ENCODE peak calls at places on chromosomes 6 and 20, in nine cellular contexts. One of them, this sample, is unnamed.

GRCh38 chr20:42577193-42577592 is 612.5 kb downstream of the PTPRT start:
- DNase-seq in astrocyte of the spinal cord: no peak
- DNase-seq in esophagus squamous epithelium: no peak
- DNase-seq in choroid plexus epithelial cell: no peak
- DNase-seq in A549: no peak
- DNase-seq in H9: peak; percentile 30
- DNase-seq in CD8-positive, alpha-beta T cell: no peak
- DNase-seq in progenitor cell of endocrine pancreas: no peak
- DNase-seq in GM23338: no peak
- DNase-seq in this sample: no peak

GRCh38 chr6:119110601-119111548 is 32.4 kb upstream of the FAM184A start:
- DNase-seq in astrocyte of the spinal cord: peak; percentile 70
- DNase-seq in esophagus squamous epithelium: no peak
- DNase-seq in choroid plexus epithelial cell: peak; percentile 78
- DNase-seq in A549: peak; percentile 37
- DNase-seq in H9: no peak
- DNase-seq in CD8-positive, alpha-beta T cell: peak; percentile 48
- DNase-seq in progenitor cell of endocrine pancreas: peak; percentile 25
- DNase-seq in GM23338: peak; percentile 75
- DNase-seq in this sample: peak; percentile 57

GRCh38 chr6:82068721-82069120 is 178.8 kb downstream of the IBTK start:
- DNase-seq in astrocyte of the spinal cord: no peak
- DNase-seq in esophagus squamous epithelium: no peak
- DNase-seq in choroid plexus epithelial cell: no peak
- DNase-seq in A549: no peak
- DNase-seq in H9: no peak
- DNase-seq in CD8-positive, alpha-beta T cell: no peak
- DNase-seq in progenitor cell of endocrine pancreas: no peak
- DNase-seq in GM23338: no peak
- DNase-seq in this sample: no peak

GRCh38 chr20:60037120-60037499 is 78.9 kb downstream of the CDH26 start:
- DNase-seq in astrocyte of the spinal cord: peak; percentile 39
- DNase-seq in esophagus squamous epithelium: no peak
- DNase-seq in choroid plexus epithelial cell: peak; percentile 12
- DNase-seq in A549: peak; percentile 32
- DNase-seq in H9: peak; percentile 58
- DNase-seq in CD8-positive, alpha-beta T cell: no peak
- DNase-seq in progenitor cell of endocrine pancreas: no peak
- DNase-seq in GM23338: peak; percentile 48
- DNase-seq in this sample: peak; percentile 44

GRCh38 chr6:68527691-68528090 is 107.4 kb upstream of the ADGRB3 start:
- DNase-seq in astrocyte of the spinal cord: no peak
- DNase-seq in esophagus squamous epithelium: no peak
- DNase-seq in choroid plexus epithelial cell: no peak
- DNase-seq in A549: no peak
- DNase-seq in H9: no peak
- DNase-seq in CD8-positive, alpha-beta T cell: no peak
- DNase-seq in progenitor cell of endocrine pancreas: no peak
- DNase-seq in GM23338: no peak
- DNase-seq in this sample: no peak

GRCh38 chr6:149862901-149863595 is 1.1 kb downstream of the LRP11 start:
- DNase-seq in astrocyte of the spinal cord: peak; percentile 76
- DNase-seq in esophagus squamous epithelium: no peak
- DNase-seq in choroid plexus epithelial cell: peak; percentile 71
- DNase-seq in A549: peak; percentile 69
- DNase-seq in H9: peak; percentile 51
- DNase-seq in CD8-positive, alpha-beta T cell: peak; percentile 6
- DNase-seq in progenitor cell of endocrine pancreas: peak; percentile 40
- DNase-seq in GM23338: peak; percentile 71
- DNase-seq in this sample: peak; percentile 62

GRCh38 chr6:137823826-137824501 is 43.1 kb upstream of the TNFAIP3 start:
- DNase-seq in astrocyte of the spinal cord: peak; percentile 72
- DNase-seq in esophagus squamous epithelium: no peak
- DNase-seq in choroid plexus epithelial cell: peak; percentile 71
- DNase-seq in A549: peak; percentile 30
- DNase-seq in H9: no peak
- DNase-seq in CD8-positive, alpha-beta T cell: peak; percentile 85
- DNase-seq in progenitor cell of endocrine pancreas: no peak
- DNase-seq in GM23338: peak; percentile 18
- DNase-seq in this sample: no peak

GRCh38 chr6:42914546-42914945 is 1.3 kb upstream of the PTCRA start:
- DNase-seq in astrocyte of the spinal cord: no peak
- DNase-seq in esophagus squamous epithelium: no peak
- DNase-seq in choroid plexus epithelial cell: no peak
- DNase-seq in A549: no peak
- DNase-seq in H9: no peak
- DNase-seq in CD8-positive, alpha-beta T cell: no peak
- DNase-seq in progenitor cell of endocrine pancreas: no peak
- DNase-seq in GM23338: no peak
- DNase-seq in this sample: no peak

GRCh38 chr6:90175627-90176538 is 120.8 kb downstream of the BACH2 start:
- DNase-seq in astrocyte of the spinal cord: no peak
- DNase-seq in esophagus squamous epithelium: no peak
- DNase-seq in choroid plexus epithelial cell: no peak
- DNase-seq in A549: no peak
- DNase-seq in H9: no peak
- DNase-seq in CD8-positive, alpha-beta T cell: peak; percentile 49
- DNase-seq in progenitor cell of endocrine pancreas: no peak
- DNase-seq in GM23338: no peak
- DNase-seq in this sample: no peak

GRCh38 chr6:118867181-118867580 is 26.8 kb upstream of the ASF1A start:
- DNase-seq in astrocyte of the spinal cord: no peak
- DNase-seq in esophagus squamous epithelium: no peak
- DNase-seq in choroid plexus epithelial cell: no peak
- DNase-seq in A549: no peak
- DNase-seq in H9: no peak
- DNase-seq in CD8-positive, alpha-beta T cell: no peak
- DNase-seq in progenitor cell of endocrine pancreas: no peak
- DNase-seq in GM23338: no peak
- DNase-seq in this sample: no peak

GRCh38 chr6:134308800-134309199 is 9.1 kb downstream of the SGK1 start:
- DNase-seq in astrocyte of the spinal cord: no peak
- DNase-seq in esophagus squamous epithelium: no peak
- DNase-seq in choroid plexus epithelial cell: no peak
- DNase-seq in A549: no peak
- DNase-seq in H9: no peak
- DNase-seq in CD8-positive, alpha-beta T cell: no peak
- DNase-seq in progenitor cell of endocrine pancreas: no peak
- DNase-seq in GM23338: no peak
- DNase-seq in this sample: no peak

GRCh38 chr20:41956316-41957050 is 338.3 kb upstream of the CHD6 start:
- DNase-seq in astrocyte of the spinal cord: no peak
- DNase-seq in esophagus squamous epithelium: no peak
- DNase-seq in choroid plexus epithelial cell: no peak
- DNase-seq in A549: peak; percentile 21
- DNase-seq in H9: peak; percentile 39
- DNase-seq in CD8-positive, alpha-beta T cell: no peak
- DNase-seq in progenitor cell of endocrine pancreas: no peak
- DNase-seq in GM23338: peak; percentile 2
- DNase-seq in this sample: peak; percentile 18

GRCh38 chr20:17771206-17772004 is 71.6 kb downstream of the BANF2 start:
- DNase-seq in astrocyte of the spinal cord: no peak
- DNase-seq in esophagus squamous epithelium: no peak
- DNase-seq in choroid plexus epithelial cell: peak; percentile 59
- DNase-seq in A549: no peak
- DNase-seq in H9: no peak
- DNase-seq in CD8-positive, alpha-beta T cell: no peak
- DNase-seq in progenitor cell of endocrine pancreas: no peak
- DNase-seq in GM23338: no peak
- DNase-seq in this sample: no peak

GRCh38 chr6:162706236-162706635 is 21.3 kb downstream of the PRKN start:
- DNase-seq in astrocyte of the spinal cord: no peak
- DNase-seq in esophagus squamous epithelium: no peak
- DNase-seq in choroid plexus epithelial cell: peak; percentile 6
- DNase-seq in A549: no peak
- DNase-seq in H9: no peak
- DNase-seq in CD8-positive, alpha-beta T cell: no peak
- DNase-seq in progenitor cell of endocrine pancreas: no peak
- DNase-seq in GM23338: no peak
- DNase-seq in this sample: no peak

GRCh38 chr20:50695144-50695872 is 4.0 kb upstream of the RIPOR3 start:
- DNase-seq in astrocyte of the spinal cord: no peak
- DNase-seq in esophagus squamous epithelium: no peak
- DNase-seq in choroid plexus epithelial cell: no peak
- DNase-seq in A549: no peak
- DNase-seq in H9: no peak
- DNase-seq in CD8-positive, alpha-beta T cell: no peak
- DNase-seq in progenitor cell of endocrine pancreas: no peak
- DNase-seq in GM23338: no peak
- DNase-seq in this sample: no peak

GRCh38 chr6:31940256-31940664 is 5.6 kb upstream of the CFB start:
- DNase-seq in astrocyte of the spinal cord: peak; percentile 13
- DNase-seq in esophagus squamous epithelium: no peak
- DNase-seq in choroid plexus epithelial cell: peak; percentile 52
- DNase-seq in A549: no peak
- DNase-seq in H9: no peak
- DNase-seq in CD8-positive, alpha-beta T cell: no peak
- DNase-seq in progenitor cell of endocrine pancreas: no peak
- DNase-seq in GM23338: peak; percentile 29
- DNase-seq in this sample: peak; percentile 82

GRCh38 chr20:19460386-19460785 is 247.9 kb downstream of the SLC24A3 start:
- DNase-seq in astrocyte of the spinal cord: peak; percentile 78
- DNase-seq in esophagus squamous epithelium: no peak
- DNase-seq in choroid plexus epithelial cell: peak; percentile 42
- DNase-seq in A549: no peak
- DNase-seq in H9: no peak
- DNase-seq in CD8-positive, alpha-beta T cell: no peak
- DNase-seq in progenitor cell of endocrine pancreas: no peak
- DNase-seq in GM23338: no peak
- DNase-seq in this sample: no peak

GRCh38 chr6:18496462-18496861 is 109.3 kb downstream of the RNF144B start:
- DNase-seq in astrocyte of the spinal cord: peak; percentile 61
- DNase-seq in esophagus squamous epithelium: no peak
- DNase-seq in choroid plexus epithelial cell: peak; percentile 9
- DNase-seq in A549: no peak
- DNase-seq in H9: no peak
- DNase-seq in CD8-positive, alpha-beta T cell: no peak
- DNase-seq in progenitor cell of endocrine pancreas: no peak
- DNase-seq in GM23338: no peak
- DNase-seq in this sample: no peak

GRCh38 chr6:15368873-15369272 is 123.0 kb downstream of the JARID2 start:
- DNase-seq in astrocyte of the spinal cord: no peak
- DNase-seq in esophagus squamous epithelium: no peak
- DNase-seq in choroid plexus epithelial cell: no peak
- DNase-seq in A549: no peak
- DNase-seq in H9: no peak
- DNase-seq in CD8-positive, alpha-beta T cell: no peak
- DNase-seq in progenitor cell of endocrine pancreas: no peak
- DNase-seq in GM23338: no peak
- DNase-seq in this sample: no peak

GRCh38 chr6:106512048-106512957 is 117.0 kb downstream of the RTN4IP1 start:
- DNase-seq in astrocyte of the spinal cord: peak; percentile 61
- DNase-seq in esophagus squamous epithelium: no peak
- DNase-seq in choroid plexus epithelial cell: no peak
- DNase-seq in A549: peak; percentile 13
- DNase-seq in H9: peak; percentile 55
- DNase-seq in CD8-positive, alpha-beta T cell: peak; percentile 77
- DNase-seq in progenitor cell of endocrine pancreas: peak; percentile 27
- DNase-seq in GM23338: peak; percentile 80
- DNase-seq in this sample: peak; percentile 83
- TF ChIP-seq CTCF in astrocyte of the spinal cord: peak; percentile 31
- TF ChIP-seq CTCF in esophagus squamous epithelium: peak; percentile 9
- TF ChIP-seq CTCF in choroid plexus epithelial cell: peak; percentile 44
- TF ChIP-seq CTCF in A549: peak; percentile 7
- TF ChIP-seq CTCF in H9: peak; percentile 34
- TF ChIP-seq CTCF in CD8-positive, alpha-beta T cell: peak; percentile 59
- TF ChIP-seq CTCF in progenitor cell of endocrine pancreas: peak; percentile 30
- TF ChIP-seq CTCF in GM23338: no peak
- TF ChIP-seq CTCF in this sample: no peak

GRCh38 chr6:144548525-144548924 is 263.4 kb downstream of the UTRN start:
- DNase-seq in astrocyte of the spinal cord: no peak
- DNase-seq in esophagus squamous epithelium: no peak
- DNase-seq in choroid plexus epithelial cell: no peak
- DNase-seq in A549: no peak
- DNase-seq in H9: no peak
- DNase-seq in CD8-positive, alpha-beta T cell: no peak
- DNase-seq in progenitor cell of endocrine pancreas: no peak
- DNase-seq in GM23338: no peak
- DNase-seq in this sample: no peak
- TF ChIP-seq CTCF in astrocyte of the spinal cord: no peak
- TF ChIP-seq CTCF in esophagus squamous epithelium: no peak
- TF ChIP-seq CTCF in choroid plexus epithelial cell: no peak
- TF ChIP-seq CTCF in A549: no peak
- TF ChIP-seq CTCF in H9: no peak
- TF ChIP-seq CTCF in CD8-positive, alpha-beta T cell: no peak
- TF ChIP-seq CTCF in progenitor cell of endocrine pancreas: no peak
- TF ChIP-seq CTCF in GM23338: peak; percentile 16
- TF ChIP-seq CTCF in this sample: no peak

GRCh38 chr20:48714764-48715163 is 113.0 kb downstream of the PREX1 start:
- DNase-seq in astrocyte of the spinal cord: no peak
- DNase-seq in esophagus squamous epithelium: no peak
- DNase-seq in choroid plexus epithelial cell: no peak
- DNase-seq in A549: no peak
- DNase-seq in H9: no peak
- DNase-seq in CD8-positive, alpha-beta T cell: no peak
- DNase-seq in progenitor cell of endocrine pancreas: no peak
- DNase-seq in GM23338: no peak
- DNase-seq in this sample: no peak
- TF ChIP-seq CTCF in astrocyte of the spinal cord: no peak
- TF ChIP-seq CTCF in esophagus squamous epithelium: no peak
- TF ChIP-seq CTCF in choroid plexus epithelial cell: no peak
- TF ChIP-seq CTCF in A549: no peak
- TF ChIP-seq CTCF in H9: no peak
- TF ChIP-seq CTCF in CD8-positive, alpha-beta T cell: no peak
- TF ChIP-seq CTCF in progenitor cell of endocrine pancreas: no peak
- TF ChIP-seq CTCF in GM23338: no peak
- TF ChIP-seq CTCF in this sample: no peak

GRCh38 chr6:8888468-8888867 is 453.1 kb upstream of the SLC35B3 start:
- DNase-seq in astrocyte of the spinal cord: no peak
- DNase-seq in esophagus squamous epithelium: no peak
- DNase-seq in choroid plexus epithelial cell: peak; percentile 26
- DNase-seq in A549: peak; percentile 19
- DNase-seq in H9: no peak
- DNase-seq in CD8-positive, alpha-beta T cell: no peak
- DNase-seq in progenitor cell of endocrine pancreas: no peak
- DNase-seq in GM23338: peak; percentile 64
- DNase-seq in this sample: no peak
- TF ChIP-seq CTCF in astrocyte of the spinal cord: peak; percentile 24
- TF ChIP-seq CTCF in esophagus squamous epithelium: peak; percentile 55
- TF ChIP-seq CTCF in choroid plexus epithelial cell: peak; percentile 42
- TF ChIP-seq CTCF in A549: no peak
- TF ChIP-seq CTCF in H9: peak; percentile 70
- TF ChIP-seq CTCF in CD8-positive, alpha-beta T cell: no peak
- TF ChIP-seq CTCF in progenitor cell of endocrine pancreas: peak; percentile 37
- TF ChIP-seq CTCF in GM23338: peak; percentile 68
- TF ChIP-seq CTCF in this sample: no peak

This sample was measured in Calu3.